ENCODE peak calls at places on chromosomes 16 and 17, in seven cellular contexts. Z is IMR-90, R is fibroblast of lung, X is K562, S is SK-N-SH, M is PC-9, B is PC-3. F is an unnamed sample.

GRCh38 chr17:76407509-76407908 is 23.1 kb downstream of the SPHK1 start:
- DNase-seq in M (no peak), S (no peak), R (no peak), B (no peak), X (no peak), Z (no peak), F (no peak)

GRCh38 chr17:80639658-80640057 is 95.0 kb downstream of the RPTOR start:
- DNase-seq in X (no peak), B (no peak), M (no peak), R (no peak), Z (no peak), S (no peak), F (no peak)

GRCh38 chr16:629289-630023 is 1.3 kb upstream of the WFIKKN1 start:
- DNase-seq in B (no peak), M (no peak), R (no peak), Z (no peak), S (peak; percentile 84), X (peak; percentile 74), F (no peak)

GRCh38 chr17:51524524-51524923 is 264.2 kb downstream of the UTP18 start:
- DNase-seq in Z (no peak), S (no peak), M (no peak), B (no peak), X (no peak), R (no peak), F (no peak)

GRCh38 chr16:56583351-56583910 is 5.9 kb upstream of the MT3 start:
- DNase-seq in Z (no peak), X (no peak), B (no peak), S (no peak), M (no peak), R (no peak), F (no peak)

GRCh38 chr17:40552806-40553693 is 12.2 kb downstream of the CCR7 start:
- DNase-seq in M (no peak), B (no peak), Z (no peak), S (no peak), X (no peak), R (peak; percentile 43), F (no peak)

GRCh38 chr17:34758316-34758715 is 178.9 kb downstream of the TMEM132E start:
- DNase-seq in B (no peak), M (no peak), R (no peak), X (no peak), Z (no peak), S (no peak), F (no peak)

GRCh38 chr16:85349413-85350145 is 237.3 kb upstream of the CIBAR2 start:
- DNase-seq in S (peak; percentile 85), R (no peak), Z (no peak), M (peak; percentile 27), B (no peak), X (no peak), F (no peak)

GRCh38 chr16:56366945-56367344 is 58.4 kb downstream of the AMFR start:
- DNase-seq in S (no peak), X (no peak), R (no peak), Z (no peak), B (no peak), M (no peak), F (no peak)

GRCh38 chr17:4599505-4600281 is 15.4 kb downstream of the SMTNL2 start:
- DNase-seq in X (peak; percentile 31), S (peak; percentile 62), B (peak; percentile 19), R (peak; percentile 29), M (peak; percentile 73), Z (peak; percentile 15), F (no peak)

GRCh38 chr17:1561420-1562177 is 993 bp downstream of the PITPNA start:
- DNase-seq in B (peak; percentile 6), M (peak; percentile 36), X (no peak), R (peak; percentile 20), S (peak; percentile 79), Z (no peak), F (peak; percentile 51)
- H3K27ac ChIP-seq in B (no peak overlapping the region), M (no peak overlapping the region), X (peak overlapping the region; percentile 78), R (peak overlapping the region; percentile 72), S (peak overlapping the region; percentile 57), Z (peak overlapping the region; percentile 77), F (no peak overlapping the region)

GRCh38 chr17:55531053-55531728 is 19.9 kb upstream of the SMIM36 start:
- DNase-seq in S (no peak), M (no peak), B (no peak), R (no peak), Z (no peak), X (no peak), F (no peak)
- TF ChIP-seq CTCF in S (no peak), M (no peak), B (no peak), R (no peak), Z (no peak), X (no peak), F (no peak)

GRCh38 chr17:28842282-28843012 is at the start of gene FAM222B:
- DNase-seq in X (peak; percentile 99), B (peak; percentile 78), Z (peak; percentile 76), S (peak; percentile 99), R (peak; percentile 73), M (peak; percentile 84), F (peak; percentile 93)

GRCh38 chr17:28843810-28844137 is 1.2 kb upstream of the FAM222B start:
- DNase-seq in S (no peak), R (no peak), B (no peak), X (no peak), M (no peak), Z (no peak), F (no peak)

GRCh38 chr17:28846231-28846630 is 3.6 kb upstream of the FAM222B start:
- DNase-seq in S (no peak), Z (no peak), M (peak; percentile 17), B (peak; percentile 14), X (no peak), R (no peak), F (no peak)

GRCh38 chr17:28839221-28839620 is 3.4 kb downstream of the FAM222B start:
- DNase-seq in X (no peak), B (no peak), Z (no peak), R (no peak), M (no peak), S (no peak), F (no peak)

GRCh38 chr17:28841901-28842281 is 699 bp downstream of the FAM222B start:
- DNase-seq in X (no peak), M (no peak), S (peak; percentile 15), Z (no peak), B (no peak), R (peak; percentile 23), F (peak; percentile 37)
- H2AFZ ChIP-seq in X (peak overlapping the region; percentile 99), M (peak overlapping the region; percentile 100), S (peak overlapping the region; percentile 61), Z (peak overlapping the region; percentile 97), B (peak overlapping the region; percentile 98), R (peak overlapping the region; percentile 85), F (peak overlapping the region; percentile 99)

GRCh38 chr16:57862698-57863433 is 60.6 kb upstream of the KIFC3 start:
- DNase-seq in B (no peak), R (no peak), M (no peak), S (no peak), Z (no peak), X (no peak), F (no peak)
- H3K27ac ChIP-seq in B (no peak overlapping the region), R (no peak overlapping the region), M (peak overlapping the region; percentile 41), S (no peak overlapping the region), Z (no peak overlapping the region), X (no peak overlapping the region), F (no peak overlapping the region)

DNA sequence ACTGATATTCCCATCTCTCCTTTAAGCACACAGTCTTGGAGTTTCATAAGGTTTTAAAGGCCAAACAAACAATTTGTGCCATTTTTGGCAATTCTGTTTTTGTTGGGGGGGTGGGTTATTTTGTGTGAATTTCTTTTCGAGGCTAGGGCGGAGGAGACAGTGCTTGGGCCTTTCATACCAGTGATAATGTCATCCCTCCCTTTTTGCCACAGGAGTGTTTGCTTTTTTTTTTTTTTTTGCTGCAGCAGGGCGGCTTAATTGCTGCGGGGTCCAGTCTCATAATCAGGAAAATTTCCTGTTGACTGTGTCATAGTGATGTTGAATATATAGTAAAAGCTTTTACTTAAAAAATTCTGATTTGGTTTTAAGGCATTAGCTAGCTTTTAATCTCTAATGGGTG is 1.7 kb downstream of the PAFAH1B1 start:
- DNase-seq in X (peak; percentile 10), R (no peak), M (no peak), Z (no peak), B (no peak), S (no peak), F (peak; percentile 8)
- TF ChIP-seq CTCF in X (no peak), R (no peak), M (no peak), Z (no peak), B (no peak), S (no peak), F (no peak)

DNA sequence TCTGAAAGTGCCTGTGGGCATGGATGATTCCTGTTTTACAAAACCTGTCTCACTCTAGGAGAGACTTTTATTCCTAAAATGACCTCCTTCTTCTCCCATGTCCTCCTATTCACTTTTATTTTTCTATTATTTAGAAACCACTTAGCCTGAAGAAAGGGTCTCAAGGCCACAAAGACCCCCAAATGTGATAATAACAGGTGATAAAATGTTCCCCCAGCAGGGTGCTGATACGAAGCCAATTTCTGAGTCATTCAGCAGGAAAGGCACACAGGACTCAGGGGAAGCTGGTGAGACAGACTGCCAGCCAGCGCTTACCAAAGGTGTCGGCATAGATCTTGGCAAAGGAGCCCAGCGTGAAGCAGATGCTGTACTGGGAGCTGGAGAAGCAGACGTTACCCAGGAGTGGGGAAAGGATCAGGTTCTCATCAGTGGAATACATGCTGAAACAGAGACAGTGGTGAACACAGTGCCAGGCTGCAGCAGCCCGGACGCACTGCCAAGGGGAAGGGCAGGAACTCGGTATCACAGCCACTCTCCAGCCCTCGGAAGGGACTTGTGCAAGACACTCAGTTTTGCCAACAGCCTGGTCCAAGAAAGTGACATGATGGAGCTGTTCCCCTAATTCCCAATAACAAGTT is 24.6 kb downstream of the HIGD1B start:
- DNase-seq in X (no peak), S (no peak), R (no peak), Z (no peak), B (peak; percentile 47), M (no peak), F (no peak)
- H2AFZ ChIP-seq in X (no peak overlapping the region), S (no peak overlapping the region), R (no peak overlapping the region), Z (no peak overlapping the region), B (no peak overlapping the region), M (no peak overlapping the region), F (no peak overlapping the region)